ENCODE peak calls at places on chromosome 18, in four cellular contexts. Z, J, O and Q are unnamed samples.
A peak's percentile ranks its signal among the peaks of the same experiment; 100 is the strongest.

GRCh38 chr18:7740815-7741214 is 173.7 kb downstream of the PTPRM start:
- DNase-seq in Z (no peak), J (no peak), O (no peak), Q (no peak)

GRCh38 chr18:31232779-31233424 is 70.2 kb upstream of the DSC1 start:
- DNase-seq in Z (no peak), J (no peak), O (no peak), Q (no peak)

GRCh38 chr18:21678897-21679296 is 25.7 kb downstream of the ABHD3 start:
- DNase-seq in Z (no peak), J (no peak), O (no peak), Q (no peak)

GRCh38 chr18:3284501-3284900 is 22.6 kb downstream of the MYL12B start:
- DNase-seq in Z (no peak), J (no peak), O (no peak), Q (no peak)

GRCh38 chr18:43572165-43572564 is 294.9 kb upstream of the SYT4 start:
- DNase-seq in Z (no peak), J (no peak), O (no peak), Q (no peak)

GRCh38 chr18:73316513-73316912 is 448.7 kb upstream of the NETO1 start:
- DNase-seq in Z (no peak), J (no peak), O (no peak), Q (no peak)

GRCh38 chr18:62723666-62724281 is 8.4 kb downstream of the PHLPP1 start:
- DNase-seq in Z (no peak), J (no peak), O (no peak), Q (no peak)

GRCh38 chr18:9608298-9608697 is 6.1 kb downstream of the PPP4R1 start:
- DNase-seq in Z (no peak), J (no peak), O (peak; percentile 61), Q (no peak)

GRCh38 chr18:57801379-57802165 is 1.5 kb downstream of the ATP8B1 start:
- DNase-seq in Z (no peak), J (no peak), O (no peak), Q (no peak)

GRCh38 chr18:8707946-8708345 is 2.6 kb downstream of the MTCL1 start:
- DNase-seq in Z (no peak), J (no peak), O (no peak), Q (no peak)

GRCh38 chr18:79693561-79694205 is 14.1 kb downstream of the CTDP1 start:
- DNase-seq in Z (no peak), J (no peak), O (peak; percentile 45), Q (no peak)
- H3K4me3 ChIP-seq in Z (no peak overlapping the region), J (no peak overlapping the region), O (no peak overlapping the region), Q (no peak overlapping the region)

DNA sequence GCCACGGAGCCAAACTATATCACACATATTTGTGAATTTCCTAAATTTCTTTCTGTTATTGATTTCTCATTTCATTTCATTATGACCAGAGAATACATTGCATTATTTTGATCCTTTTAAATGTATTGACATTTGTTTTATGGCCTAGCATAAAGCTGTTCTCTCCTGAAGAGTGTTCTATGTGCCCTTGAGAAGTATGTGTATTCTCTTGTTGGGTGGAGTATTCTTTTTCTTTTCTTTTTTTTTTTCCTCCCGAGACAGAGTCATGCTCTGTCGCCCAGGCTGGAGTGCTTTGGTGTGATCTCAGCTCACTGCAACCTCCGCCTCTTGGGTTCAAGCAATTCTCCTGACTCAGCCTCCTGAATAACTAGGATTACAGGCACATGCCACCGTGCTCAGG is 5.2 kb downstream of the HAUS1 start:
- DNase-seq in Z (no peak), J (no peak), O (no peak), Q (no peak)
- TF ChIP-seq POLR2A in Z (no peak), J (no peak), O (no peak), Q (no peak)

DNA sequence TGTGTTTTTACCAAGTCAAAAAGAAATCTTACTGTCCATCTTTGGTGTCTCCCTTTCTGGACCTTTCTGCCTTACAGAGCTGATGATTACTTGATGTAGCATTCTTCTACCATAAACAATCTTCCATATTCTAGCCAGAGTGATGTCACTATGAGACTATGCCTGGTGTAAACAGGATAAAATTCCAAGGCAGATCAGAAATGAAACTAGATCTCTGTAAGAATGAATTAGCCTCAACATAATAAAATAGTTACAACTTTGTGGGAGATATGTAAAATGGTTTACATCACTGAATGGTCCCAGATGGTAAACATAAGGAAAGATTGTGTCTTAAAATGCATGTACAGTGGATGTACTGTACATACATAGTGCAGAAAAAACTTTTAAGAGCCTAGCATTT is 112.2 kb upstream of the ZNF521 start:
- DNase-seq in Z (no peak), J (no peak), O (no peak), Q (no peak)
- TF ChIP-seq MAX in Z (no peak), J (no peak), O (no peak), Q (no peak)

DNA sequence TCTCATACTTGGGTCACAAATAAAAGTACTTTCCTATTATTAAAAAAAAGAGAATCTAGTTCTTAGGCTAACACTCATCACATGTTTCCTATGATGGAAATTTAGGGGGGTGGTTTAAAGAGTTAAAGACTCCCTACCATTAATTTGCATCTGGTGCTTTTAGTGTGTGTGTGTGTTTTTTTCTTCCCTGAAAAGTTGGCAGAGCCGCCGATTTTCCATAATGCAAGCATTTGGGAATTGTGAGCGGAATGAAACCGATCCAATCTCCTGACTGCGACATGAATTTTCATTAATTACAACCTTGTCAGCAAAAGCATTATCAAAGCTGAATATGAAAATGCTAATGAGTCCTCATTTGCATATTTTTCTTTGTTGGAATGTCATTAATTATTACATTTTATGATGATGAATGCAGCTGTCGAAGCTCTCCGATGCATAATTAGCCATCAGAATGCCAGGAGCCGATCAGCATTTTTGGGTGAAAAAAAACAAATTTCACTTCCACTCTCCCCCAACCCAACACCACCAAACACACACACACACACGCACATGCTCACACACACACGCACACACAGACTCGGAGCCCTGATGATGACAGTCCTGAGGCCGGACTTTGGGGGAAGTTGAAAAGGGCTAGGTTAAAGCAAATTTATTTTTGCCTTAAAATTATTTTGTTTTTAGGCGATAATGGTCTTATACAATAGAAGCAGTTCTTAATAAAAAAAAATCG is 165.4 kb downstream of the TCF4 start:
- DNase-seq in Z (no peak), J (no peak), O (no peak), Q (no peak)
- H3K4me3 ChIP-seq in Z (no peak overlapping the region), J (no peak overlapping the region), O (no peak overlapping the region), Q (no peak overlapping the region)

GRCh38 chr18:26090130-26091046 is at the start of gene SS18:
- DNase-seq in Z (peak; percentile 88), J (peak; percentile 77), O (peak; percentile 94), Q (peak; percentile 95)
- TF ChIP-seq POLR2A in Z (peak; percentile 29), J (peak; percentile 85), O (peak; percentile 98), Q (peak; percentile 51)

DNA sequence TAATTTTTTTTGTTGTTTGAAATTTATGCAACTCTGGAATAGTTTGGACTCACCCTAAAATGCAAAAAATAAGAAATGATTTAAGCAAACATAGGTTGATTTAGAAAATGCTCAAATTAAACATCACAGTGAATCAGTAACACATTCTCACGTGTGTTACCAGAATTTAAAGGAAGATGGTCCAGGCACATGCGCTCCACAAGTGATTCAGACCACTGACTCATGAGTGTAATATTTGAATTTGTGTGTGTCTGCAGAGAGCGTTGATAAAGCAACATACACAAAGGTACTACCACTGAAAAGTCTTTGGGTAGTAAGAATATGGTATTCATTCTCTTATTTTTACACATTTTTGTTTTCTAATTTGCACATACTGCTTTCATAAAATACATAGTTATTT is 7.9 kb downstream of the SS18 start:
- DNase-seq in Z (no peak), J (no peak), O (no peak), Q (no peak)
- TF ChIP-seq MAX in Z (no peak), J (no peak), O (no peak), Q (no peak)

GRCh38 chr18:28178720-28179119 is 1.8 kb upstream of the CDH2 start:
- DNase-seq in Z (no peak), J (no peak), O (no peak), Q (no peak)
- H3K4me3 ChIP-seq in Z (no peak overlapping the region), J (peak overlapping the region; percentile 56), O (no peak overlapping the region), Q (no peak overlapping the region)

DNA sequence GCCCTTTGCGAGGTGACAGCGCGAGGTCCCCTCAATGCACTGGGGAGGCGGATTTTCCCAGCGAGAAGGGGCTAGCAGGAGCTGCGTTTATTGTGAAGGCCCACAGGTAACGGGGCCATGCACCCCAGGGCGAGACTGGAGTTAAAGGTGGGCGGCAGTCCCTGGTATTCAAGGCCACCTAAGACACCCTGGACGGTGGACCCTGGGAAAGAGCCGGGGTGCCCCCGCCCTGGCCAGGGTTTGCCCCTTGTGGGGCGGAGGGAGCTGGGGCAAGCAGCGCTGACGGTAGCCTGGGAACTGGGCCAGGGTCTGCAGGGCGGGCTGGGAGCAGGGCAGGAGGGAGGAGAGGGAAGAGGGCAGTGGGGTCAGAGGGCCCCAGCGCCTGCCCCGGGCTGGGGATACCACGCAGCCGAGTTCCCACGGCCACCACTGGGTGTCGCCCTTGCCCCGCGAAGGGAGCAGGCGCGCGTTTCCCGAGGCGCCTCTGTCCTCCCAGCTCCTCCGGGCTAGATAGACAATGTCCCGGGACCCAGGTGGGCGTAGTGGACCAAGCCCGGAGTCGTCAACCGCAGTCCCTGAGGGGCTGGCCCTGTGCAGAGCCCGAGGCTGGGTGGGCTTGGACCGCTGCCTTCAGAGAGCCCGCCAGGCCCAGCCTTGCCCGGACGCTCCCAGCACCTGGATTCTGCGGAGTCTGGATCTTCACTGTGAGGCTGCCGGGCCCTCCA is 80.2 kb downstream of the SMAD4 start:
- DNase-seq in Z (no peak), J (no peak), O (peak; percentile 73), Q (peak; percentile 65)
- TF ChIP-seq POLR2A in Z (no peak), J (no peak), O (no peak), Q (no peak)